ENCODE peak calls at places on chromosome 21, in six cellular contexts. N, Z, Y, P, Q and C are unnamed samples.

GRCh38 chr21:14013056-14013603 is 197.6 kb downstream of the LIPI start:
- DNase-seq in Y (no peak), Q (no peak), N (no peak), P (no peak), Z (no peak), C (no peak)

GRCh38 chr21:41611441-41611840 is 103.5 kb upstream of the TMPRSS2 start:
- DNase-seq in Y (no peak), P (no peak), Q (no peak), N (no peak), Z (no peak), C (no peak)

GRCh38 chr21:38531610-38532009 is 33.3 kb upstream of the ERG start:
- DNase-seq in P (no peak), Y (no peak), Q (no peak), Z (peak; percentile 79), N (no peak), C (no peak)

GRCh38 chr21:30613836-30614235 is at the start of gene KRTAP6-1:
- DNase-seq in Q (no peak), P (no peak), Z (no peak), Y (no peak), N (no peak), C (no peak)

GRCh38 chr21:41241341-41241740 is 73.4 kb downstream of the BACE2 start:
- DNase-seq in Z (no peak), Q (no peak), Y (no peak), P (no peak), N (no peak), C (no peak)

GRCh38 chr21:20004353-20004752 is 993.9 kb upstream of the NCAM2 start:
- DNase-seq in P (no peak), Q (no peak), N (no peak), Y (no peak), Z (no peak), C (no peak)

GRCh38 chr21:38460171-38460742 is 38.0 kb downstream of the ERG start:
- DNase-seq in Q (no peak), P (no peak), Y (no peak), N (no peak), Z (peak; percentile 71), C (no peak)

GRCh38 chr21:40255665-40256064 is 388.4 kb downstream of the PCP4 start:
- DNase-seq in P (no peak), Y (no peak), Q (no peak), Z (no peak), N (no peak), C (no peak)

GRCh38 chr21:28485301-28486022 is 507.2 kb downstream of the LTN1 start:
- DNase-seq in N (no peak), Q (no peak), Z (peak; percentile 70), P (no peak), Y (no peak), C (no peak)

GRCh38 chr21:39630827-39631226 is 18.1 kb downstream of the B3GALT5 start:
- DNase-seq in Y (no peak), Z (peak; percentile 54), Q (no peak), N (no peak), P (no peak), C (no peak)

GRCh38 chr21:42556960-42557359 is 43.3 kb downstream of the SLC37A1 start:
- DNase-seq in N (peak; percentile 71), Z (no peak), Y (no peak), Q (no peak), P (no peak), C (no peak)

GRCh38 chr21:38282921-38283320 is 26.1 kb downstream of the KCNJ15 start:
- DNase-seq in Q (no peak), P (no peak), Y (no peak), Z (peak; percentile 90), N (no peak), C (no peak)

GRCh38 chr21:39869141-39869818 is 2.0 kb downstream of the PCP4 start:
- DNase-seq in Z (peak; percentile 11), P (no peak), N (no peak), Q (no peak), Y (no peak), C (no peak)

GRCh38 chr21:24424786-24425185 is 1182.5 kb downstream of the MRPL39 start:
- DNase-seq in P (no peak), N (no peak), Z (no peak), Y (no peak), Q (no peak), C (no peak)

GRCh38 chr21:27564684-27565280 is 597.9 kb upstream of the ADAMTS5 start:
- DNase-seq in Y (peak; percentile 63), Q (no peak), N (peak; percentile 5), P (no peak), Z (peak; percentile 75), C (peak; percentile 72)

GRCh38 chr21:42234026-42234425 is 15.1 kb downstream of the ABCG1 start:
- DNase-seq in P (no peak), Y (peak; percentile 29), Q (no peak), N (no peak), Z (no peak), C (no peak)

GRCh38 chr21:21200939-21201610 is 202.9 kb downstream of the NCAM2 start:
- DNase-seq in Q (no peak), Z (no peak), P (no peak), Y (no peak), N (no peak), C (no peak)

GRCh38 chr21:42570841-42571387 is 57.3 kb downstream of the SLC37A1 start:
- DNase-seq in P (no peak), N (no peak), Z (no peak), Q (no peak), Y (peak; percentile 91), C (peak; percentile 7)

GRCh38 chr21:42523211-42523610 is 9.6 kb downstream of the SLC37A1 start:
- DNase-seq in P (no peak), N (no peak), Q (no peak), Z (no peak), Y (no peak), C (no peak)

GRCh38 chr21:38140192-38140905 is 116.4 kb upstream of the KCNJ15 start:
- DNase-seq in N (no peak), Y (peak; percentile 11), Z (peak; percentile 48), Q (peak; percentile 61), P (no peak), C (peak; percentile 74)

DNA sequence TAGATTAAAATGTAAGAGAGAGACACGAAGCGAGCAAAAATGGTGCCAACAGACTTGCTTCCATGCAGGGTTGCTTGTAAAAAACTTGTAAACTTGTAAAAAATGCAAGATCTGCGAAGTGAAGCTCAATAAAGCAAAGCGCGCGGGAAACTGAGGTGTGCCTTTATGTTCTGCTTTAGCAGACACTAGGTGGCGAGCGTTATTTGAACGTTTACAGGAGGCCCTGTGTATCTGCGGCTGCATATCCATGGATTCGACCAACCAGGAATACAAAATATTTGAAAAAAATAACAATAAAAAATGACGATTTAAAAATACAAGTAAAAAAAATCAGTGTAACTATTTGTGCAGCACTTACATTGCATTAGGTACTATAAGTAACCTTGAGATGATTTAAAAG is 1.5 kb downstream of the UBE2G2 start:
- DNase-seq in Z (peak; percentile 16), Y (peak; percentile 52), P (no peak), Q (no peak), N (peak; percentile 68), C (no peak)
- H3K36me3 ChIP-seq in Z (peaks cover 26% of the 10 kb centered on the region), Y (peaks cover 10% of the 10 kb centered on the region), P (peaks cover 1% of the 10 kb centered on the region), Q (no peaks in the 10 kb centered on the region), N (peaks cover 79% of the 10 kb centered on the region), C (peaks cover 59% of the 10 kb centered on the region)

GRCh38 chr21:26147535-26147934 is 23.0 kb downstream of the APP start:
- DNase-seq in P (no peak), Z (no peak), N (no peak), Y (peak; percentile 63), Q (no peak), C (peak; percentile 76)

GRCh38 chr21:26146681-26147080 is 23.9 kb downstream of the APP start:
- DNase-seq in P (no peak), N (no peak), Z (no peak), Y (no peak), Q (no peak), C (no peak)

GRCh38 chr21:26153758-26154157 is 16.8 kb downstream of the APP start:
- DNase-seq in Q (no peak), P (no peak), N (no peak), Y (no peak), Z (peak; percentile 87), C (no peak)

GRCh38 chr21:26148071-26148470 is 22.5 kb downstream of the APP start:
- DNase-seq in Y (peak; percentile 73), Z (peak; percentile 38), P (no peak), N (no peak), Q (no peak), C (peak; percentile 54)

GRCh38 chr21:26148834-26149354 is 21.7 kb downstream of the APP start:
- DNase-seq in Z (peak; percentile 67), Y (peak; percentile 48), P (no peak), Q (no peak), N (no peak), C (no peak)
- H3K4me3 ChIP-seq in Z (peak overlapping the region; percentile 8), Y (peak overlapping the region; percentile 18), P (no peak overlapping the region), Q (no peak overlapping the region), N (no peak overlapping the region), C (no peak overlapping the region)

GRCh38 chr21:44998086-44998620 is 58.3 kb downstream of the SLX9 start:
- DNase-seq in Y (no peak), Q (no peak), Z (no peak), P (no peak), N (no peak), C (no peak)
- H3K4me1 ChIP-seq in Y (peaks cover 2% of the 10 kb centered on the region), Q (no peaks in the 10 kb centered on the region), Z (peaks cover 21% of the 10 kb centered on the region), P (no peaks in the 10 kb centered on the region), N (no peaks in the 10 kb centered on the region), C (peaks cover 28% of the 10 kb centered on the region)

GRCh38 chr21:43758132-43758619 is 17.9 kb downstream of the CSTB start:
- DNase-seq in Z (peak; percentile 89), Y (no peak), Q (no peak), N (no peak), P (no peak), C (peak; percentile 53)

GRCh38 chr21:43755820-43756594 is 20.1 kb downstream of the CSTB start:
- DNase-seq in P (no peak), Y (no peak), Z (no peak), N (no peak), Q (no peak), C (no peak)

GRCh38 chr21:43758811-43759210 is 17.3 kb downstream of the CSTB start:
- DNase-seq in Q (no peak), N (no peak), Y (no peak), P (no peak), Z (no peak), C (no peak)

GRCh38 chr21:43759651-43760050 is 16.5 kb downstream of the CSTB start:
- DNase-seq in Y (no peak), Q (no peak), N (no peak), P (no peak), Z (no peak), C (no peak)

DNA sequence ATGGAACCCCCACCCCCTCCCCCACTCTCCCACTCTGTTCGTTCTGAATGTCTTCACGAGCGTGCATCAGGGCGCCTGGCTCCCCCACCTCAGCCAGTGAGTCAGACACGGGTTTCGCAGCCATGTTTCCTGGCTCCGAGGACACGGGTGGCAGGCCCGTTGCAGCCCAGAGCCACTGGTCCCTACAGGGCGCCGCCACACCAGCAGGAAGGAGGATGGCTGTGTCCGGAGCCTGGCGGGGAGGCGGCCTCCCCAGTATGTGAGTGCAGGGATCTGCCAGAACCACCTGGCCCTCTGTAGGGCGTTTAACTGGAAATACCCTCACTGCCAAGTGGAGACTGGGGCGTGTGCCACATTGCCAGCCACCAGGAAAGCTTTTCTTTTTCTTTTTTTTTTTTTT is 18.5 kb downstream of the CSTB start:
- DNase-seq in Z (no peak), Y (no peak), Q (no peak), P (no peak), N (no peak), C (no peak)
- H3K36me3 ChIP-seq in Z (peaks cover 85% of the 10 kb centered on the region), Y (no peaks in the 10 kb centered on the region), Q (no peaks in the 10 kb centered on the region), P (peaks cover 19% of the 10 kb centered on the region), N (peaks cover 34% of the 10 kb centered on the region), C (peaks cover 2% of the 10 kb centered on the region)